ENCODE peak calls at places on chromosomes 1 and 21, in four cellular contexts. R is IMR-90, H is PC-9, F is K562. Q is an unnamed sample.

GRCh38 chr1:24720152-24720551 is 25.1 kb upstream of the CLIC4 start:
- DNase-seq in R (peak; percentile 85), H (no peak), F (no peak), Q (no peak)

GRCh38 chr1:93620169-93620840 is 61.3 kb downstream of the BCAR3 start:
- DNase-seq in F (no peak), R (peak; percentile 66), H (no peak), Q (no peak)

GRCh38 chr1:1359316-1359667 is 937 bp upstream of the MXRA8 start:
- DNase-seq in H (no peak), F (no peak), R (peak; percentile 83), Q (no peak)

GRCh38 chr1:151050051-151050688 is 2.6 kb downstream of the C1orf56 start:
- DNase-seq in R (no peak), F (no peak), H (no peak), Q (no peak)

GRCh38 chr1:155859881-155860841 is 794 bp downstream of the SYT11 start:
- DNase-seq in F (peak; percentile 83), H (no peak), R (peak; percentile 84), Q (no peak)

GRCh38 chr1:3127738-3128137 is 58.7 kb downstream of the PRDM16 start:
- DNase-seq in F (no peak), R (no peak), H (no peak), Q (no peak)

GRCh38 chr1:154743536-154744036 is 126.5 kb downstream of the KCNN3 start:
- DNase-seq in R (no peak), F (no peak), H (no peak), Q (no peak)

GRCh38 chr1:221174598-221174997 is 295.4 kb downstream of the HLX start:
- DNase-seq in F (no peak), R (no peak), H (no peak), Q (no peak)

GRCh38 chr1:47846981-47847380 is 150.2 kb downstream of the TRABD2B start:
- DNase-seq in F (no peak), H (no peak), R (no peak), Q (no peak)

GRCh38 chr1:172254521-172255222 is 165.8 kb upstream of the C1orf105 start:
- DNase-seq in H (peak; percentile 62), F (no peak), R (peak; percentile 92), Q (no peak)

GRCh38 chr1:53860967-53861411 is 22.9 kb upstream of the NDC1 start:
- DNase-seq in F (peak; percentile 82), R (peak; percentile 61), H (peak; percentile 50), Q (peak; percentile 82)

GRCh38 chr1:19484338-19484792 is 974 bp downstream of the CAPZB start:
- DNase-seq in H (no peak), R (no peak), F (peak; percentile 45), Q (peak; percentile 59)

GRCh38 chr1:2098301-2098698 is 48.1 kb downstream of the PRKCZ start:
- DNase-seq in H (no peak), F (no peak), R (no peak), Q (peak; percentile 42)

GRCh38 chr1:12448746-12449177 is 169.2 kb downstream of the DHRS3 start:
- DNase-seq in R (peak; percentile 44), F (peak; percentile 82), H (no peak), Q (peak; percentile 38)

GRCh38 chr1:91791103-91791502 is 94.8 kb downstream of the TGFBR3 start:
- DNase-seq in H (peak; percentile 21), F (peak; percentile 61), R (no peak), Q (peak; percentile 28)

GRCh38 chr1:12206792-12207424 is 22.9 kb upstream of the VPS13D start:
- DNase-seq in H (no peak), R (no peak), F (no peak), Q (no peak)

GRCh38 chr21:37159053-37159776 is 86.2 kb downstream of the TTC3 start:
- DNase-seq in H (no peak), F (no peak), R (peak; percentile 76), Q (no peak)

GRCh38 chr21:46181953-46182547 is 2.2 kb downstream of the SPATC1L start:
- DNase-seq in H (no peak), F (no peak), R (no peak), Q (no peak)

GRCh38 chr1:21761052-21761451 is 21.9 kb downstream of the USP48 start:
- DNase-seq in F (no peak), R (no peak), H (no peak), Q (no peak)

GRCh38 chr1:16978139-16978538 is 2.3 kb downstream of the MFAP2 start:
- DNase-seq in R (no peak), F (no peak), H (no peak), Q (no peak)

GRCh38 chr21:25953659-25954058 is 216.9 kb downstream of the APP start:
- DNase-seq in R (no peak), H (no peak), F (no peak), Q (no peak)

GRCh38 chr1:152190589-152190988 is 31.6 kb upstream of the RPTN start:
- DNase-seq in R (peak; percentile 5), F (no peak), H (peak; percentile 82), Q (no peak)

GRCh38 chr21:24369751-24370150 is 1237.5 kb downstream of the MRPL39 start:
- DNase-seq in F (no peak), R (peak; percentile 2), H (no peak), Q (no peak)

GRCh38 chr1:182193908-182194550 is 132.5 kb upstream of the ZNF648 start:
- DNase-seq in H (no peak), R (peak; percentile 31), F (no peak), Q (no peak)

GRCh38 chr1:2917284-2917683 is 104.0 kb upstream of the ACTRT2 start:
- DNase-seq in F (no peak), H (no peak), R (no peak), Q (no peak)

GRCh38 chr21:31108969-31109368 is 70.7 kb upstream of the KRTAP19-8 start:
- DNase-seq in R (peak; percentile 20), H (no peak), F (no peak), Q (no peak)
- TF ChIP-seq CTCF in R (peak; percentile 41), H (no peak), F (no peak), Q (peak; percentile 39)

DNA sequence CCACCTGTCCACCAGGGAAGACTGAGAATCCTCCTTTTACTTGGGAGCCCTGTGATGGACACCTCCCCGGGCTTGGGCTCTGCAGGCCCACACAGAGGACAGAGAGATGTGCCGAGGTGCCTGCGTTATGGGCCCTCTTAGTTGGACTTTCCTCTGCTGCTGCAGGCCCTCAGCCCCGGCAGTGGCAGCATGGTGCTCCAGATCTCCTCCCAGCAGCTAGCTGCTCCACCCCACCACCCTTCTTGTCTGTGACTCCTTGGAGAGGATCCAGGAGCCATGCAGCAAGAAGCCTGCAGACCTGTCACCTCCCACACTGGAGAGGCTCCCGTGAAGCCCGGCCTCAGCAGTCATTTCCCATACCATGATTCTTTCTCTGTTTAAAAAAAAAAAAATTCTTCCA is 27.4 kb downstream of the PHGDH start:
- DNase-seq in H (no peak), R (no peak), F (no peak), Q (no peak)
- H3K36me3 ChIP-seq in H (peaks cover 59% of the 10 kb centered on the region), R (peaks cover 83% of the 10 kb centered on the region), F (peaks cover 11% of the 10 kb centered on the region), Q (no peaks in the 10 kb centered on the region)

GRCh38 chr1:168923521-168924136 is 182.9 kb upstream of the ATP1B1 start:
- DNase-seq in F (no peak), R (no peak), H (peak; percentile 47), Q (no peak)

GRCh38 chr1:168918860-168919741 is 187.4 kb upstream of the ATP1B1 start:
- DNase-seq in R (no peak), H (peak; percentile 76), F (no peak), Q (no peak)

GRCh38 chr1:168917796-168918195 is 188.7 kb upstream of the ATP1B1 start:
- DNase-seq in H (no peak), F (no peak), R (no peak), Q (no peak)

GRCh38 chr1:168921514-168922106 is 184.9 kb upstream of the ATP1B1 start:
- DNase-seq in R (no peak), F (no peak), H (no peak), Q (no peak)

GRCh38 chr1:168920456-168921094 is 185.9 kb upstream of the ATP1B1 start:
- DNase-seq in R (peak; percentile 26), H (peak; percentile 89), F (no peak), Q (peak; percentile 56)
- H3K4me2 ChIP-seq in R (peak overlapping the region; percentile 28), H (peak overlapping the region; percentile 26), F (no peak overlapping the region), Q (peak overlapping the region; percentile 1)

GRCh38 chr1:55339681-55340080 is 124.5 kb upstream of the USP24 start:
- DNase-seq in F (no peak), R (no peak), H (no peak), Q (no peak)

GRCh38 chr1:55338448-55338820 is 123.3 kb upstream of the USP24 start:
- DNase-seq in F (no peak), H (no peak), R (no peak), Q (no peak)

GRCh38 chr1:55334797-55335196 is 119.6 kb upstream of the USP24 start:
- DNase-seq in H (no peak), F (no peak), R (no peak), Q (no peak)

GRCh38 chr1:55334140-55334539 is 119.0 kb upstream of the USP24 start:
- DNase-seq in H (no peak), R (no peak), F (no peak), Q (no peak)

DNA sequence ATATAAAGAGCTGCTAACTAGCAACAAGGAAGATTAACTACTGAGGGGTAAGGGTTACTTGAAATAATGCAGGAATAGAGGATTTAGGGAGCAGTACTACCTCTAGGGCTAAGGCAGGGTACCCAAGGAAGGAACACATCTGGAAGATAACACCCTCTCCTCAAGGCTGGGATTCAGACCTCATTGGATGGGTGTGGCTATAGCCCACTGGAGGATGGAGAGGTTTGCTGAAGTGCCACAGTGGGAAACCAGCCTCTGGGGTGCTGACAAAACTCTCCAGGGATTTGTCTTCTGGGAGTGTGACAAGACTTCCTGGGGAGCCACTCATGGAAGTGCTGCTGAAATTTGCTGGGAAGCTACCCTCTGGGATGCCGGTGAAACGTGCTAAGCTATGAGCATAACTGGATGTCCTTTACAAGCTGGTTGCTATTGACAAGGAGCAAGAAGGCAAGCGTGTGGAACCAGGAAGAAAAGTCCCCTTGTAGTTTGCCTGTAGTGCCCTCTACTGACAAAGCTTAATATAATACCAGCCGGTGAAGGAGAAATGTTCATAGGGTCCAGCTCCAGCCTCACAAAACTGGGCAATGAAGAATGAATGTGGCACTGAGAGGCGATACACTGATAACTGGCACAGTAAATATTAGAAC is 122.8 kb upstream of the USP24 start:
- DNase-seq in H (no peak), R (peak; percentile 79), F (peak; percentile 37), Q (peak; percentile 53)
- TF ChIP-seq CTCF in H (peak; percentile 39), R (peak; percentile 77), F (peak; percentile 80), Q (peak; percentile 36)

DNA sequence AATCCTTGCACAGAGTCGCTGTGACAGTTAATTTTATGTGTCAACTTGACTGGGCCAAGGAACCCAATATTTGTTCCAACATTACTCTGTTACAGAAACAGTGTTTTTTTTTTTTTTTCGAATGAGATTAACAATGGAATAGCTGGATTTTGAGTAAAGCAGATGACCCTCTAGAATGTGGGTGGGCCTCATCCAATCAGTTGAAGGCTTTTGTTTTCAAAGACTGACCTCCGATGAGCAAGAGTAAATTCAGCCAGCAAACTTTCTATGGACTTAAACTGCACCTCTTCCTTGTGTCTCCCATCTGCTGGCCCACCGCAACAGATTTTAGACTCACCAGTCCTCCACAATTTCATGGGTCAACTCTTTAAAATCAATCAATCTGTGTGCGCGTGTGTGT is 17.0 kb downstream of the CRYZ start:
- DNase-seq in H (no peak), R (no peak), F (no peak), Q (no peak)
- H3K36me3 ChIP-seq in H (peaks cover 10% of the 10 kb centered on the region), R (peaks cover 9% of the 10 kb centered on the region), F (peaks cover 81% of the 10 kb centered on the region), Q (no peaks in the 10 kb centered on the region)

Q was measured in hepatocyte.